ENCODE peak calls at places on chromosomes 6 and 20, in four cellular contexts. A, C, B and G are unnamed samples.

GRCh38 chr6:106870069-106870468 is 104.5 kb downstream of the CD24 start:
- DNase-seq in B (no peak), C (no peak), A (no peak), G (no peak)

GRCh38 chr6:54135665-54136370 is 24.6 kb downstream of the MLIP start:
- DNase-seq in C (no peak), B (no peak), A (no peak), G (no peak)

GRCh38 chr20:326645-327031 is 1.3 kb downstream of the SOX12 start:
- DNase-seq in B (no peak), C (peak), A (no peak), G (no peak)

GRCh38 chr20:44830995-44831394 is 20.6 kb upstream of the RIMS4 start:
- DNase-seq in B (no peak), C (no peak), A (no peak), G (no peak)

GRCh38 chr6:76072562-76072961 is at the start of gene IMPG1:
- DNase-seq in B (no peak), C (no peak), A (no peak), G (no peak)

GRCh38 chr6:736657-737446 is 43.9 kb upstream of the EXOC2 start:
- DNase-seq in A (no peak), C (no peak), B (no peak), G (no peak)

GRCh38 chr20:50144362-50144761 is 9.2 kb downstream of the PEDS1 start:
- DNase-seq in A (no peak), B (no peak), C (no peak), G (no peak)

GRCh38 chr20:4507288-4507719 is 214.4 kb upstream of the PRND start:
- DNase-seq in B (no peak), A (no peak), C (no peak), G (no peak)

GRCh38 chr6:128327890-128328289 is 192.5 kb downstream of the PTPRK start:
- DNase-seq in A (no peak), C (peak), B (no peak), G (peak)

GRCh38 chr6:112429226-112429625 is 82.1 kb downstream of the RFPL4B start:
- DNase-seq in C (no peak), B (no peak), A (no peak), G (no peak)

GRCh38 chr6:70901324-70901723 is 55.5 kb downstream of the B3GAT2 start:
- DNase-seq in A (no peak), C (no peak), B (no peak), G (no peak)

GRCh38 chr6:27542485-27542884 is 69.6 kb upstream of the ZNF184 start:
- DNase-seq in B (no peak), A (no peak), C (no peak), G (no peak)

GRCh38 chr6:164927288-164928040 is 381.9 kb downstream of the C6orf118 start:
- DNase-seq in C (peak), B (peak), A (peak), G (peak)

GRCh38 chr6:53266553-53267090 is 82.1 kb downstream of the ELOVL5 start:
- DNase-seq in B (no peak), C (no peak), A (no peak), G (no peak)

GRCh38 chr20:17566345-17566744 is 3.5 kb upstream of the DSTN start:
- DNase-seq in C (no peak), A (no peak), B (no peak), G (no peak)

GRCh38 chr6:167579786-167580370 is 246.8 kb upstream of the AFDN start:
- DNase-seq in C (no peak), A (no peak), B (no peak), G (no peak)

GRCh38 chr6:51855310-51856082 is 231.9 kb downstream of the PKHD1 start:
- DNase-seq in A (no peak), C (no peak), B (no peak), G (no peak)

GRCh38 chr6:111777357-111777756 is 95.9 kb downstream of the FYN start:
- DNase-seq in A (no peak), B (no peak), C (no peak), G (no peak)

GRCh38 chr6:82567621-82568020 is 204.0 kb downstream of the TPBG start:
- DNase-seq in B (no peak), A (no peak), C (no peak), G (no peak)

GRCh38 chr6:57247603-57248002 is 25.5 kb upstream of the RAB23 start:
- DNase-seq in C (no peak), B (no peak), A (no peak), G (no peak)

GRCh38 chr20:33407251-33407650 is 5.9 kb upstream of the CDK5RAP1 start:
- DNase-seq in B (no peak), A (no peak), C (no peak), G (no peak)

GRCh38 chr20:3068986-3069900 is 2.2 kb upstream of the OXT start:
- DNase-seq in A (no peak), C (peak), B (no peak), G (no peak)

GRCh38 chr6:34237316-34237721 is 646 bp downstream of the HMGA1 start:
- DNase-seq in A (no peak), B (no peak), C (no peak), G (peak)

GRCh38 chr20:58938541-58938940 is 42.5 kb upstream of the NELFCD start:
- DNase-seq in A (no peak), C (no peak), B (no peak), G (no peak)

GRCh38 chr20:17967595-17968365 is 814 bp downstream of the SNX5 start:
- DNase-seq in C (no peak), B (peak), A (no peak), G (no peak)

GRCh38 chr6:52590634-52590985 is 13.8 kb upstream of the TRAM2 start:
- DNase-seq in A (no peak), C (no peak), B (no peak), G (no peak)

GRCh38 chr6:99588618-99589289 is 17.9 kb upstream of the PRDM13 start:
- DNase-seq in C (peak), B (no peak), A (peak), G (peak)

GRCh38 chr6:22327881-22328280 is 31.0 kb upstream of the PRL start:
- DNase-seq in B (no peak), A (no peak), C (no peak), G (no peak)

GRCh38 chr6:154156135-154156948 is 117.3 kb downstream of the OPRM1 start:
- DNase-seq in A (no peak), B (no peak), C (peak), G (peak)

GRCh38 chr6:37319856-37320255 is 33.9 kb upstream of the RNF8 start:
- DNase-seq in B (no peak), C (no peak), A (no peak), G (no peak)

GRCh38 chr6:168524644-168525043 is 83.7 kb downstream of the SMOC2 start:
- DNase-seq in A (no peak), C (no peak), B (no peak), G (no peak)

GRCh38 chr20:57663241-57663640 is 43.0 kb upstream of the ZBP1 start:
- DNase-seq in C (no peak), A (no peak), B (no peak), G (no peak)

GRCh38 chr6:169963581-169964297 is 212.3 kb downstream of the ERMARD start:
- DNase-seq in B (no peak), C (no peak), A (no peak), G (no peak)